ENCODE peak calls at places on chromosomes 13 and 19, in ten cellular contexts. G is stimulated activated CD8-positive, alpha-beta memory T cell treated with anti-CD3 and anti-CD28 coated beads, Interleukin-15, amount 100 ng/mL, for 1 hour; E is GM10248; N is EL; R is B cell; W is NCI-H2081; B is HL-60; C is A172; V is AG04450; I is MM.1S. A is an unnamed sample.

GRCh38 chr19:4577020-4577782 is 17.7 kb upstream of the SEMA6B start:
- DNase-seq in G (no peak), E (no peak), N (peak), R (no peak), W (no peak), B (no peak), C (peak), V (no peak), I (no peak), A (no peak)

GRCh38 chr13:25247345-25247744 is 39.9 kb downstream of the MTMR6 start:
- DNase-seq in G (no peak), E (no peak), N (no peak), R (no peak), W (no peak), B (no peak), C (no peak), V (no peak), I (no peak), A (no peak)

GRCh38 chr19:383922-384800 is 24.8 kb downstream of the C2CD4C start:
- DNase-seq in G (no peak), E (no peak), N (no peak), R (no peak), W (no peak), B (no peak), C (no peak), V (no peak), I (no peak), A (no peak)

GRCh38 chr19:6103217-6103644 is 7.1 kb downstream of the RFX2 start:
- DNase-seq in G (no peak), E (no peak), N (peak), R (no peak), W (no peak), B (no peak), C (peak), V (peak), I (no peak), A (no peak)

GRCh38 chr19:39372047-39372802 is 18.7 kb downstream of the PAF1 start:
- DNase-seq in G (no peak), E (no peak), N (peak), R (no peak), W (no peak), B (no peak), C (peak), V (peak), I (no peak), A (no peak)

GRCh38 chr13:98252931-98253470 is 75.9 kb upstream of the RNF113B start:
- DNase-seq in G (no peak), E (no peak), N (peak), R (no peak), W (no peak), B (no peak), C (peak), V (no peak), I (no peak), A (no peak)

GRCh38 chr19:53868091-53868891 is 608 bp downstream of the MYADM start:
- DNase-seq in G (no peak), E (no peak), N (peak), R (peak), W (no peak), B (peak), C (peak), V (no peak), I (no peak), A (no peak)

GRCh38 chr13:99432637-99433542 is 68.4 kb upstream of the TM9SF2 start:
- DNase-seq in G (peak), E (peak), N (peak), R (peak), W (no peak), B (peak), C (peak), V (no peak), I (peak), A (no peak)

GRCh38 chr13:104008571-104009435 is 942.6 kb upstream of the SLC10A2 start:
- DNase-seq in G (no peak), E (no peak), N (no peak), R (no peak), W (no peak), B (no peak), C (peak), V (peak), I (no peak), A (no peak)

GRCh38 chr13:68046900-68047299 is 816.8 kb upstream of the PCDH9 start:
- DNase-seq in G (no peak), E (no peak), N (no peak), R (no peak), W (no peak), B (no peak), C (no peak), V (no peak), I (no peak), A (no peak)

GRCh38 chr13:30846844-30847243 is 59.2 kb upstream of the MEDAG start:
- DNase-seq in G (no peak), E (no peak), N (no peak), R (no peak), W (no peak), B (no peak), C (no peak), V (no peak), I (no peak), A (no peak)

GRCh38 chr13:24087611-24088235 is 72.8 kb upstream of the SPATA13 start:
- DNase-seq in G (no peak), E (no peak), N (no peak), R (no peak), W (no peak), B (no peak), C (no peak), V (no peak), I (no peak), A (no peak)

GRCh38 chr19:51501594-51502263 is at the start of gene SIGLEC12:
- DNase-seq in G (no peak), E (peak), N (no peak), R (no peak), W (no peak), B (peak), C (no peak), V (no peak), I (no peak), A (no peak)

GRCh38 chr13:46665630-46666482 is 112.9 kb downstream of the LRCH1 start:
- DNase-seq in G (no peak), E (no peak), N (peak), R (no peak), W (peak), B (no peak), C (no peak), V (no peak), I (no peak), A (no peak)

GRCh38 chr13:78139765-78140164 is 221.1 kb upstream of the EDNRB start:
- DNase-seq in G (no peak), E (no peak), N (no peak), R (no peak), W (no peak), B (no peak), C (no peak), V (no peak), I (no peak), A (no peak)

GRCh38 chr19:6480843-6481415 is 658 bp downstream of the DENND1C start:
- DNase-seq in G (no peak), E (peak), N (no peak), R (no peak), W (no peak), B (no peak), C (no peak), V (no peak), I (no peak), A (no peak)